ENCODE peak calls at places on chromosomes 7 and 10, in ten cellular contexts. T is T-helper 9 cell; L is NCI-H1092 treated with DMSO at 0.1 percent for 48 hours; U is pons; W is breast epithelium; Z is activated CD8-positive, alpha-beta memory T cell treated with anti-CD3 and anti-CD28 coated beads for 1 hour; D is RWPE1; E is RPMI8226; B is lower leg skin; F is HS-5. K is an unnamed sample.

GRCh38 chr10:80702143-80702542 is 164.4 kb downstream of the SH2D4B start:
- DNase-seq in U (peak), F (no peak), L (no peak), D (no peak), W (no peak), Z (no peak), B (no peak), E (peak), T (no peak), K (no peak)

GRCh38 chr10:48496105-48496830 is 108.6 kb downstream of the ARHGAP22 start:
- DNase-seq in Z (no peak), E (no peak), T (no peak), F (no peak), D (no peak), L (no peak), W (no peak), B (peak), U (no peak), K (no peak)

GRCh38 chr7:158495256-158495655 is 92.4 kb downstream of the PTPRN2 start:
- DNase-seq in T (no peak), B (no peak), L (no peak), D (no peak), Z (no peak), U (no peak), W (no peak), F (no peak), E (peak), K (no peak)

GRCh38 chr7:40015790-40016296 is 65.8 kb downstream of the CDK13 start:
- DNase-seq in F (no peak), W (no peak), L (peak), B (no peak), D (no peak), U (peak), Z (no peak), E (peak), T (no peak), K (no peak)

GRCh38 chr7:92621026-92621540 is 30.9 kb upstream of the FAM133B start:
- DNase-seq in L (peak), T (peak), W (no peak), E (peak), B (no peak), D (peak), U (peak), Z (peak), F (peak), K (peak)

GRCh38 chr7:27996141-27996540 is 184.5 kb downstream of the JAZF1 start:
- DNase-seq in Z (no peak), L (no peak), T (no peak), D (no peak), E (no peak), U (no peak), B (no peak), F (no peak), W (no peak), K (no peak)

GRCh38 chr7:19707240-19707639 is 1.6 kb downstream of the POLR1F start:
- DNase-seq in E (no peak), F (peak), Z (no peak), B (no peak), D (peak), L (no peak), U (no peak), T (no peak), W (no peak), K (no peak)

GRCh38 chr7:5430612-5430947 is 6.9 kb upstream of the TNRC18 start:
- DNase-seq in T (no peak), D (no peak), E (no peak), B (no peak), W (no peak), U (no peak), L (no peak), F (no peak), Z (no peak), K (no peak)

GRCh38 chr7:15685358-15686181 is 913 bp downstream of the MEOX2 start:
- DNase-seq in Z (no peak), W (no peak), B (peak), F (no peak), U (no peak), L (peak), D (no peak), E (no peak), T (no peak), K (peak)

GRCh38 chr7:28389504-28390385 is 22.6 kb upstream of the CREB5 start:
- DNase-seq in F (peak), B (no peak), W (no peak), E (peak), U (peak), L (peak), D (no peak), T (no peak), Z (no peak), K (no peak)

GRCh38 chr10:102802920-102803534 is 34.2 kb downstream of the CYP17A1 start:
- DNase-seq in W (no peak), T (no peak), E (no peak), D (no peak), U (no peak), Z (no peak), F (peak), B (no peak), L (no peak), K (peak)

GRCh38 chr10:22259280-22259679 is 41.5 kb upstream of the EBLN1 start:
- DNase-seq in B (no peak), F (no peak), W (no peak), U (no peak), E (peak), L (no peak), Z (no peak), D (no peak), T (no peak), K (no peak)

GRCh38 chr10:83127942-83128575 is 1011.2 kb upstream of the GHITM start:
- DNase-seq in F (no peak), D (no peak), Z (no peak), L (no peak), U (no peak), E (no peak), W (no peak), T (no peak), B (no peak), K (no peak)

GRCh38 chr7:3916146-3916545 is 615.1 kb downstream of the SDK1 start:
- DNase-seq in F (no peak), Z (no peak), U (peak), W (no peak), L (no peak), T (no peak), D (no peak), E (no peak), B (no peak), K (no peak)

GRCh38 chr7:97018775-97019535 is 5.7 kb downstream of the DLX5 start:
- DNase-seq in T (no peak), E (no peak), B (no peak), F (no peak), U (no peak), D (no peak), L (no peak), Z (no peak), W (no peak), K (no peak)

K was measured in BJ.